ENCODE peak calls at places on chromosomes 3 and 15, in eight cellular contexts. B is small intestine, P is hepatocyte, C is breast epithelium, Z is heart right ventricle, D is right cardiac atrium, I is cardiac muscle cell, Q is heart left ventricle. S is an unnamed sample. For H3K4me1, the result is how much of the 10 kb centered on the place peaks cover.

GRCh38 chr3:126342991-126343661 is 14.1 kb downstream of the KLF15 start:
- DNase-seq in Z (peak), C (no peak), B (no peak), Q (peak), P (no peak), D (no peak), I (peak), S (peak)

GRCh38 chr3:41188291-41188690 is 11.0 kb upstream of the CTNNB1 start:
- DNase-seq in Z (no peak), C (no peak), P (no peak), D (no peak), B (no peak), I (no peak), Q (no peak), S (no peak)

GRCh38 chr15:74307827-74308642 is 59.4 kb downstream of the CYP11A1 start:
- DNase-seq in B (peak), I (peak), C (peak), P (peak), Q (peak), D (peak), Z (peak), S (peak)

GRCh38 chr3:196667056-196667844 is 27.8 kb downstream of the NRROS start:
- DNase-seq in Q (no peak), P (no peak), I (no peak), C (no peak), Z (no peak), B (no peak), D (no peak), S (no peak)

GRCh38 chr15:89647191-89647851 is 7.9 kb downstream of the KIF7 start:
- DNase-seq in I (peak), C (peak), B (peak), D (peak), Z (peak), P (peak), Q (peak), S (peak)

GRCh38 chr3:112640864-112641751 is at the start of gene CCDC80:
- DNase-seq in D (no peak), Q (peak), P (peak), Z (no peak), I (peak), B (no peak), C (no peak), S (no peak)

GRCh38 chr15:80635953-80636352 is 59.2 kb upstream of the ABHD17C start:
- DNase-seq in Z (no peak), D (peak), P (no peak), B (no peak), Q (no peak), I (no peak), C (no peak), S (no peak)

GRCh38 chr3:32309653-32310242 is 71.3 kb downstream of the CMTM8 start:
- DNase-seq in B (no peak), Z (no peak), C (no peak), P (no peak), Q (no peak), D (no peak), I (no peak), S (no peak)

GRCh38 chr3:129230311-129231019 is 18.9 kb upstream of the COPG1 start:
- DNase-seq in D (no peak), B (peak), P (no peak), Z (no peak), C (no peak), I (no peak), Q (peak), S (no peak)

GRCh38 chr3:103437850-103438249 is 1003.0 kb downstream of the ZPLD1 start:
- DNase-seq in D (no peak), C (no peak), P (peak), I (no peak), B (no peak), Q (no peak), Z (no peak), S (no peak)

GRCh38 chr15:76903251-76903681 is 1.9 kb downstream of the SCAPER start:
- DNase-seq in D (no peak), P (peak), Z (no peak), B (no peak), I (peak), C (no peak), Q (no peak), S (no peak)

GRCh38 chr3:17041009-17041408 is 156.3 kb downstream of the PLCL2 start:
- DNase-seq in P (no peak), I (no peak), D (no peak), Z (no peak), Q (no peak), B (peak), C (no peak), S (no peak)

GRCh38 chr3:17038141-17038540 is 153.4 kb downstream of the PLCL2 start:
- DNase-seq in B (no peak), Z (no peak), P (no peak), Q (no peak), C (no peak), I (no peak), D (no peak), S (no peak)

GRCh38 chr3:17038900-17039545 is 154.3 kb downstream of the PLCL2 start:
- DNase-seq in Z (no peak), I (no peak), Q (no peak), C (no peak), D (no peak), B (no peak), P (no peak), S (no peak)

GRCh38 chr3:17039579-17039978 is 154.8 kb downstream of the PLCL2 start:
- DNase-seq in Z (no peak), I (no peak), C (no peak), B (peak), P (peak), Q (no peak), D (no peak), S (no peak)

GRCh38 chr3:17040322-17040721 is 155.6 kb downstream of the PLCL2 start:
- DNase-seq in Z (no peak), B (no peak), I (no peak), P (no peak), D (no peak), Q (no peak), C (no peak), S (no peak)
- H3K4me1 ChIP-seq in Z (under half), B (under half), I (under half), P (under half), D (under half), Q (under half), C (under half), S (under half)

GRCh38 chr3:195154793-195155535 is 116.0 kb downstream of the XXYLT1 start:
- DNase-seq in B (peak), Z (peak), P (peak), D (peak), I (peak), Q (peak), C (peak), S (peak)
- H3K4me3 ChIP-seq in B (no peak), Z (no peak), P (no peak), D (no peak), I (no peak), Q (no peak), C (no peak), S (no peak)

DNA sequence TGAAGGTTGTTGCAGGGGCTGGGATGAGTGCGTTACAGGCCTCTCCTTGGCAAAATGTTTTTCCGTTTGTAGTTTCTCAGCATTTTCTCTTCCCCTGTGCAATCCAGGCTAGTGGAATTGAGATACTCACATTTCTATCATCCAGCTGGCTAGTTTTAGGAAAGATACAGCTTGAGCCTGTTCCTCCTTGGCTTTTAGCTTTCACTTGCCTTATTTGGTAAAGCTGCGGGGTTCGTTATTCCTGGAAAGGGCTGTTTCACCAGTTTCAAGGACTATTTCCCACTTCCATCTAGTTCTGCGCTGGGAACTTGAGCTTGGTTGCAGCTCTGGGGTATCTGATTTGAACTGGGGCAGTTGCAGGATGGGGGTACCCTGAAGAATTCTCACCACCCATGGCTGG is 90.3 kb downstream of the ITPR1 start:
- DNase-seq in I (no peak), P (no peak), Z (peak), B (no peak), C (peak), Q (peak), D (no peak), S (peak)
- H3K4me1 ChIP-seq in I (under half), P (under half), Z (half or more), B (under half), C (under half), Q (half or more), D (under half), S (under half)

DNA sequence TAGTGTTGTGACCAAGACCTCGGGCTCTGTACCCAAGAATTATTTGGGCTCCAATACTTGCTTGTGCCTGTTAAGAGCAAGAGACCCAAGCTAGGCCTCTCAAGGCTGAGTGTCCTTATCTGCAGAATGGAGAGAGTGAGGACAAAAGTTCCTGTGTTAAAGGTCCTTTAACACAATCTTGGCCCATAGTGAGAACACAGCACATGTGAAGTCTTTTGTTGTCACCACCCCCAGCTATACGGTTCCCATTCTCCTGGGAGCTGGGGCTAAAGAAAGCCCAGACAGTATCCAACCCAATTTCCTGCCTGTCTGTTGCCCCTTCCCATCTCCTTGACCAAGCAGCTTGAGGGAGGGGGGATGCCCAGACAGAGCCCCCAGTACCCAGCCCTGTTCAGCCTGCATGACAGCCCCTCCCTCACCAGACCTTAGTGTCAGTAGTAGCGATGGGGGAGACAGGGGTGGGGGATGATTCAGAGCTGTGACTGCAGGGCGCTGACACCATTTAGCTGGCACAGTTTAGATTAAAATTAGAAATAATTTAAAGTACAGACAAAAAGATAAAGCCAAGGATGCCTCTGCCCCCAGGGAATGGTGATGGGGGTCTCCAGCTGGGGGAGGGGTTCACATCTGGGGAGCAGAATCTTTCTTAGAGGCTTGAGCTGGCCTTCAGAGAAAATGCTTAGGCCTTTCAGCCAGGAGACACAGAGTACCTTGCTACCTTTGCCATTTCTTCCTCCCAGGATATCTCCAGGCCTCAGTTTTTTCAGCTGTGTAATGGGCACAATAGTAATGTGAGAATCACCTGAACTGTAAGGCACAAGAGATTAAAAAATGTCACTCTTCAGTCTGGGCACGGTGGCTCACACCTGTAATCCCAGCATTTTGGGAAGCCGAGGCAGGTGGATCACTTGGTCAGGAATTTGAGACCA is 2.7 kb downstream of the PRKCD start:
- DNase-seq in I (peak), D (no peak), P (no peak), B (no peak), Q (no peak), C (no peak), Z (no peak), S (no peak)
- H3K4me3 ChIP-seq in I (no peak), D (no peak), P (no peak), B (no peak), Q (no peak), C (no peak), Z (no peak), S (no peak)

GRCh38 chr15:92831459-92832229 is 68.5 kb upstream of the CHD2 start:
- DNase-seq in C (peak), B (peak), I (peak), P (peak), D (peak), Z (peak), Q (peak), S (peak)

GRCh38 chr15:92829875-92830274 is 70.2 kb upstream of the CHD2 start:
- DNase-seq in P (no peak), Q (no peak), I (no peak), B (no peak), D (no peak), C (no peak), Z (no peak), S (no peak)

GRCh38 chr15:92833493-92834271 is 66.4 kb upstream of the CHD2 start:
- DNase-seq in Q (no peak), Z (no peak), C (no peak), B (no peak), P (no peak), D (no peak), I (no peak), S (no peak)

DNA sequence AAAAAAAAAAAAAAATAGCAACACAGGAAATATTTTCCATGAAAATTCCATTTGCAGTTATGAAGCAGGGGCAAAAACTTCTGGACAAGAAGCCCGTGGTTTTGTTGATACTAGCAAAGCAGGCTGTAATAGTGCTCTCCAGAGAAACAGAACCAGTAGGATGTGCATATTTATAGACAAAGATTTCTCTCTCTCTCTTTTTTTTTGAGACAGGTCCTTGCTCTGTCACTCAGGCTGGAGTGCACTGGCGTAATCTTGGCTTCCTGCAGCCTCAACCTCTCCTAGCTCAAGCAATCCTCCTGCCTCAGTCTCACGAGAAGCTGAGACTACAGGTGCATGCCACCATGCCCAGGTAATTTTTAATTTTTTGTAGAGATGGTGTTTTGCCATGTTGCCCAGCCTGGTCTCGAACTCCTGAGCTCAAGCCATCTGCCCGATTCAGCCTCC is 67.1 kb upstream of the CHD2 start:
- DNase-seq in Q (no peak), D (no peak), I (no peak), Z (peak), P (no peak), C (no peak), B (no peak), S (no peak)
- H3K4me1 ChIP-seq in Q (under half), D (under half), I (under half), Z (under half), P (under half), C (under half), B (under half), S (under half)

GRCh38 chr3:99473321-99473751 is 165.1 kb upstream of the COL8A1 start:
- DNase-seq in Q (no peak), D (no peak), C (no peak), Z (no peak), B (no peak), I (no peak), P (no peak), S (no peak)
- H3K4me3 ChIP-seq in Q (no peak), D (no peak), C (no peak), Z (no peak), B (no peak), I (no peak), P (no peak), S (no peak)

S was measured in ovary.